ENCODE peak calls at places on chromosomes 2 and 18, in ten cellular contexts. One of them, this sample, is unnamed.
A peak's percentile ranks its signal among the peaks of the same experiment; 100 is the strongest.

GRCh38 chr2:220270506-220271070 is 643.2 kb downstream of the SLC4A3 start:
- DNase-seq in cardiac fibroblast: no peak
- DNase-seq in mammary epithelial cell: peak; percentile 49
- DNase-seq in stimulated activated naive B cell treated with anti-CD40 and anti-IgM and Interleukin-4, amounts not matched to agents 10 μg/mL and 1 μg/mL and 100 μg/mL, for 72 hours: no peak
- DNase-seq in ACHN: peak; percentile 22
- DNase-seq in stomach: no peak
- DNase-seq in stimulated activated naive CD8-positive, alpha-beta T cell treated with anti-CD3 and anti-CD28 coated beads, Interleukin-15, amount 100 ng/mL, for 72 hours: no peak
- DNase-seq in GM13976: no peak
- DNase-seq in M059J: no peak
- DNase-seq in GM12865: no peak
- DNase-seq in this sample: no peak

GRCh38 chr2:76197842-76198448 is 487.2 kb upstream of the GCFC2 start:
- DNase-seq in cardiac fibroblast: peak; percentile 76
- DNase-seq in mammary epithelial cell: peak; percentile 42
- DNase-seq in stimulated activated naive B cell treated with anti-CD40 and anti-IgM and Interleukin-4, amounts not matched to agents 10 μg/mL and 1 μg/mL and 100 μg/mL, for 72 hours: no peak
- DNase-seq in ACHN: peak; percentile 66
- DNase-seq in stomach: peak; percentile 64
- DNase-seq in stimulated activated naive CD8-positive, alpha-beta T cell treated with anti-CD3 and anti-CD28 coated beads, Interleukin-15, amount 100 ng/mL, for 72 hours: peak; percentile 21
- DNase-seq in GM13976: peak; percentile 8
- DNase-seq in M059J: peak; percentile 33
- DNase-seq in GM12865: peak; percentile 85
- DNase-seq in this sample: no peak

GRCh38 chr2:11315074-11315705 is 29.2 kb downstream of the ROCK2 start:
- DNase-seq in cardiac fibroblast: no peak
- DNase-seq in mammary epithelial cell: no peak
- DNase-seq in stimulated activated naive B cell treated with anti-CD40 and anti-IgM and Interleukin-4, amounts not matched to agents 10 μg/mL and 1 μg/mL and 100 μg/mL, for 72 hours: no peak
- DNase-seq in ACHN: no peak
- DNase-seq in stomach: no peak
- DNase-seq in stimulated activated naive CD8-positive, alpha-beta T cell treated with anti-CD3 and anti-CD28 coated beads, Interleukin-15, amount 100 ng/mL, for 72 hours: no peak
- DNase-seq in GM13976: no peak
- DNase-seq in M059J: no peak
- DNase-seq in GM12865: no peak
- DNase-seq in this sample: no peak

GRCh38 chr2:230225486-230225885 is at the start of gene SP140:
- DNase-seq in cardiac fibroblast: no peak
- DNase-seq in mammary epithelial cell: no peak
- DNase-seq in stimulated activated naive B cell treated with anti-CD40 and anti-IgM and Interleukin-4, amounts not matched to agents 10 μg/mL and 1 μg/mL and 100 μg/mL, for 72 hours: peak; percentile 89
- DNase-seq in ACHN: no peak
- DNase-seq in stomach: peak; percentile 48
- DNase-seq in stimulated activated naive CD8-positive, alpha-beta T cell treated with anti-CD3 and anti-CD28 coated beads, Interleukin-15, amount 100 ng/mL, for 72 hours: peak; percentile 39
- DNase-seq in GM13976: peak; percentile 59
- DNase-seq in M059J: no peak
- DNase-seq in GM12865: peak; percentile 92
- DNase-seq in this sample: peak; percentile 73

GRCh38 chr2:111037136-111037535 is 83.6 kb upstream of the BCL2L11 start:
- DNase-seq in cardiac fibroblast: no peak
- DNase-seq in mammary epithelial cell: peak; percentile 12
- DNase-seq in stimulated activated naive B cell treated with anti-CD40 and anti-IgM and Interleukin-4, amounts not matched to agents 10 μg/mL and 1 μg/mL and 100 μg/mL, for 72 hours: peak; percentile 37
- DNase-seq in ACHN: no peak
- DNase-seq in stomach: no peak
- DNase-seq in stimulated activated naive CD8-positive, alpha-beta T cell treated with anti-CD3 and anti-CD28 coated beads, Interleukin-15, amount 100 ng/mL, for 72 hours: no peak
- DNase-seq in GM13976: no peak
- DNase-seq in M059J: peak; percentile 46
- DNase-seq in GM12865: peak; percentile 43
- DNase-seq in this sample: no peak

GRCh38 chr2:152369176-152369860 is 34.3 kb downstream of the FMNL2 start:
- DNase-seq in cardiac fibroblast: peak; percentile 87
- DNase-seq in mammary epithelial cell: peak; percentile 59
- DNase-seq in stimulated activated naive B cell treated with anti-CD40 and anti-IgM and Interleukin-4, amounts not matched to agents 10 μg/mL and 1 μg/mL and 100 μg/mL, for 72 hours: no peak
- DNase-seq in ACHN: peak; percentile 45
- DNase-seq in stomach: no peak
- DNase-seq in stimulated activated naive CD8-positive, alpha-beta T cell treated with anti-CD3 and anti-CD28 coated beads, Interleukin-15, amount 100 ng/mL, for 72 hours: no peak
- DNase-seq in GM13976: no peak
- DNase-seq in M059J: peak; percentile 77
- DNase-seq in GM12865: no peak
- DNase-seq in this sample: no peak

GRCh38 chr2:9002637-9003365 is 683 bp downstream of the MBOAT2 start:
- DNase-seq in cardiac fibroblast: peak; percentile 14
- DNase-seq in mammary epithelial cell: peak; percentile 39
- DNase-seq in stimulated activated naive B cell treated with anti-CD40 and anti-IgM and Interleukin-4, amounts not matched to agents 10 μg/mL and 1 μg/mL and 100 μg/mL, for 72 hours: no peak
- DNase-seq in ACHN: peak; percentile 27
- DNase-seq in stomach: no peak
- DNase-seq in stimulated activated naive CD8-positive, alpha-beta T cell treated with anti-CD3 and anti-CD28 coated beads, Interleukin-15, amount 100 ng/mL, for 72 hours: peak; percentile 12
- DNase-seq in GM13976: peak; percentile 32
- DNase-seq in M059J: peak; percentile 49
- DNase-seq in GM12865: no peak
- DNase-seq in this sample: no peak

GRCh38 chr2:66582975-66583842 is 148.3 kb downstream of the MEIS1 start:
- DNase-seq in cardiac fibroblast: no peak
- DNase-seq in mammary epithelial cell: no peak
- DNase-seq in stimulated activated naive B cell treated with anti-CD40 and anti-IgM and Interleukin-4, amounts not matched to agents 10 μg/mL and 1 μg/mL and 100 μg/mL, for 72 hours: no peak
- DNase-seq in ACHN: no peak
- DNase-seq in stomach: no peak
- DNase-seq in stimulated activated naive CD8-positive, alpha-beta T cell treated with anti-CD3 and anti-CD28 coated beads, Interleukin-15, amount 100 ng/mL, for 72 hours: no peak
- DNase-seq in GM13976: no peak
- DNase-seq in M059J: no peak
- DNase-seq in GM12865: no peak
- DNase-seq in this sample: no peak

GRCh38 chr2:88172882-88173281 is 2.7 kb downstream of the THNSL2 start:
- DNase-seq in cardiac fibroblast: no peak
- DNase-seq in mammary epithelial cell: no peak
- DNase-seq in stimulated activated naive B cell treated with anti-CD40 and anti-IgM and Interleukin-4, amounts not matched to agents 10 μg/mL and 1 μg/mL and 100 μg/mL, for 72 hours: no peak
- DNase-seq in ACHN: no peak
- DNase-seq in stomach: no peak
- DNase-seq in stimulated activated naive CD8-positive, alpha-beta T cell treated with anti-CD3 and anti-CD28 coated beads, Interleukin-15, amount 100 ng/mL, for 72 hours: no peak
- DNase-seq in GM13976: no peak
- DNase-seq in M059J: no peak
- DNase-seq in GM12865: no peak
- DNase-seq in this sample: no peak

GRCh38 chr2:5020451-5020850 is 671.7 kb upstream of the SOX11 start:
- DNase-seq in cardiac fibroblast: no peak
- DNase-seq in mammary epithelial cell: no peak
- DNase-seq in stimulated activated naive B cell treated with anti-CD40 and anti-IgM and Interleukin-4, amounts not matched to agents 10 μg/mL and 1 μg/mL and 100 μg/mL, for 72 hours: no peak
- DNase-seq in ACHN: no peak
- DNase-seq in stomach: no peak
- DNase-seq in stimulated activated naive CD8-positive, alpha-beta T cell treated with anti-CD3 and anti-CD28 coated beads, Interleukin-15, amount 100 ng/mL, for 72 hours: no peak
- DNase-seq in GM13976: no peak
- DNase-seq in M059J: no peak
- DNase-seq in GM12865: no peak
- DNase-seq in this sample: no peak

GRCh38 chr2:146989726-146990125 is 855.1 kb upstream of the ACVR2A start:
- DNase-seq in cardiac fibroblast: no peak
- DNase-seq in mammary epithelial cell: no peak
- DNase-seq in stimulated activated naive B cell treated with anti-CD40 and anti-IgM and Interleukin-4, amounts not matched to agents 10 μg/mL and 1 μg/mL and 100 μg/mL, for 72 hours: no peak
- DNase-seq in ACHN: no peak
- DNase-seq in stomach: no peak
- DNase-seq in stimulated activated naive CD8-positive, alpha-beta T cell treated with anti-CD3 and anti-CD28 coated beads, Interleukin-15, amount 100 ng/mL, for 72 hours: no peak
- DNase-seq in GM13976: no peak
- DNase-seq in M059J: no peak
- DNase-seq in GM12865: no peak
- DNase-seq in this sample: no peak

GRCh38 chr2:51829477-51829876 is 797.5 kb upstream of the NRXN1 start:
- DNase-seq in cardiac fibroblast: no peak
- DNase-seq in mammary epithelial cell: no peak
- DNase-seq in stimulated activated naive B cell treated with anti-CD40 and anti-IgM and Interleukin-4, amounts not matched to agents 10 μg/mL and 1 μg/mL and 100 μg/mL, for 72 hours: no peak
- DNase-seq in ACHN: no peak
- DNase-seq in stomach: no peak
- DNase-seq in stimulated activated naive CD8-positive, alpha-beta T cell treated with anti-CD3 and anti-CD28 coated beads, Interleukin-15, amount 100 ng/mL, for 72 hours: no peak
- DNase-seq in GM13976: no peak
- DNase-seq in M059J: no peak
- DNase-seq in GM12865: no peak
- DNase-seq in this sample: no peak

GRCh38 chr18:45287531-45287930 is 327.7 kb upstream of the SLC14A2 start:
- DNase-seq in cardiac fibroblast: no peak
- DNase-seq in mammary epithelial cell: no peak
- DNase-seq in stimulated activated naive B cell treated with anti-CD40 and anti-IgM and Interleukin-4, amounts not matched to agents 10 μg/mL and 1 μg/mL and 100 μg/mL, for 72 hours: no peak
- DNase-seq in ACHN: no peak
- DNase-seq in stomach: peak; percentile 63
- DNase-seq in stimulated activated naive CD8-positive, alpha-beta T cell treated with anti-CD3 and anti-CD28 coated beads, Interleukin-15, amount 100 ng/mL, for 72 hours: no peak
- DNase-seq in GM13976: no peak
- DNase-seq in M059J: no peak
- DNase-seq in GM12865: no peak
- DNase-seq in this sample: no peak

GRCh38 chr2:121049141-121049540 is 235.9 kb downstream of the TFCP2L1 start:
- DNase-seq in cardiac fibroblast: no peak
- DNase-seq in mammary epithelial cell: no peak
- DNase-seq in stimulated activated naive B cell treated with anti-CD40 and anti-IgM and Interleukin-4, amounts not matched to agents 10 μg/mL and 1 μg/mL and 100 μg/mL, for 72 hours: no peak
- DNase-seq in ACHN: no peak
- DNase-seq in stomach: no peak
- DNase-seq in stimulated activated naive CD8-positive, alpha-beta T cell treated with anti-CD3 and anti-CD28 coated beads, Interleukin-15, amount 100 ng/mL, for 72 hours: no peak
- DNase-seq in GM13976: no peak
- DNase-seq in M059J: no peak
- DNase-seq in GM12865: no peak
- DNase-seq in this sample: no peak

GRCh38 chr18:50793641-50794565 is 25.9 kb downstream of the MRO start:
- DNase-seq in cardiac fibroblast: no peak
- DNase-seq in mammary epithelial cell: no peak
- DNase-seq in stimulated activated naive B cell treated with anti-CD40 and anti-IgM and Interleukin-4, amounts not matched to agents 10 μg/mL and 1 μg/mL and 100 μg/mL, for 72 hours: no peak
- DNase-seq in ACHN: no peak
- DNase-seq in stomach: no peak
- DNase-seq in stimulated activated naive CD8-positive, alpha-beta T cell treated with anti-CD3 and anti-CD28 coated beads, Interleukin-15, amount 100 ng/mL, for 72 hours: no peak
- DNase-seq in GM13976: no peak
- DNase-seq in M059J: no peak
- DNase-seq in GM12865: no peak
- DNase-seq in this sample: no peak

GRCh38 chr2:180742809-180743208 is 237.6 kb upstream of the UBE2E3 start:
- DNase-seq in cardiac fibroblast: no peak
- DNase-seq in mammary epithelial cell: peak; percentile 70
- DNase-seq in stimulated activated naive B cell treated with anti-CD40 and anti-IgM and Interleukin-4, amounts not matched to agents 10 μg/mL and 1 μg/mL and 100 μg/mL, for 72 hours: no peak
- DNase-seq in ACHN: no peak
- DNase-seq in stomach: no peak
- DNase-seq in stimulated activated naive CD8-positive, alpha-beta T cell treated with anti-CD3 and anti-CD28 coated beads, Interleukin-15, amount 100 ng/mL, for 72 hours: no peak
- DNase-seq in GM13976: no peak
- DNase-seq in M059J: peak; percentile 90
- DNase-seq in GM12865: no peak
- DNase-seq in this sample: no peak

GRCh38 chr18:45733535-45733934 is 9.6 kb downstream of the SLC14A1 start:
- DNase-seq in cardiac fibroblast: no peak
- DNase-seq in mammary epithelial cell: no peak
- DNase-seq in stimulated activated naive B cell treated with anti-CD40 and anti-IgM and Interleukin-4, amounts not matched to agents 10 μg/mL and 1 μg/mL and 100 μg/mL, for 72 hours: no peak
- DNase-seq in ACHN: peak; percentile 6
- DNase-seq in stomach: no peak
- DNase-seq in stimulated activated naive CD8-positive, alpha-beta T cell treated with anti-CD3 and anti-CD28 coated beads, Interleukin-15, amount 100 ng/mL, for 72 hours: no peak
- DNase-seq in GM13976: no peak
- DNase-seq in M059J: no peak
- DNase-seq in GM12865: no peak
- DNase-seq in this sample: no peak

GRCh38 chr2:128978155-128978707 is 659.6 kb upstream of the HS6ST1 start:
- DNase-seq in cardiac fibroblast: no peak
- DNase-seq in mammary epithelial cell: peak; percentile 58
- DNase-seq in stimulated activated naive B cell treated with anti-CD40 and anti-IgM and Interleukin-4, amounts not matched to agents 10 μg/mL and 1 μg/mL and 100 μg/mL, for 72 hours: no peak
- DNase-seq in ACHN: no peak
- DNase-seq in stomach: no peak
- DNase-seq in stimulated activated naive CD8-positive, alpha-beta T cell treated with anti-CD3 and anti-CD28 coated beads, Interleukin-15, amount 100 ng/mL, for 72 hours: no peak
- DNase-seq in GM13976: no peak
- DNase-seq in M059J: no peak
- DNase-seq in GM12865: no peak
- DNase-seq in this sample: no peak

GRCh38 chr2:46563110-46563731 is 83.9 kb downstream of the TMEM247 start:
- DNase-seq in cardiac fibroblast: no peak
- DNase-seq in mammary epithelial cell: no peak
- DNase-seq in stimulated activated naive B cell treated with anti-CD40 and anti-IgM and Interleukin-4, amounts not matched to agents 10 μg/mL and 1 μg/mL and 100 μg/mL, for 72 hours: no peak
- DNase-seq in ACHN: no peak
- DNase-seq in stomach: no peak
- DNase-seq in stimulated activated naive CD8-positive, alpha-beta T cell treated with anti-CD3 and anti-CD28 coated beads, Interleukin-15, amount 100 ng/mL, for 72 hours: no peak
- DNase-seq in GM13976: no peak
- DNase-seq in M059J: no peak
- DNase-seq in GM12865: no peak
- DNase-seq in this sample: no peak

GRCh38 chr2:68157002-68157401 is 686 bp upstream of the PNO1 start:
- DNase-seq in cardiac fibroblast: no peak
- DNase-seq in mammary epithelial cell: no peak
- DNase-seq in stimulated activated naive B cell treated with anti-CD40 and anti-IgM and Interleukin-4, amounts not matched to agents 10 μg/mL and 1 μg/mL and 100 μg/mL, for 72 hours: no peak
- DNase-seq in ACHN: peak; percentile 50
- DNase-seq in stomach: peak; percentile 26
- DNase-seq in stimulated activated naive CD8-positive, alpha-beta T cell treated with anti-CD3 and anti-CD28 coated beads, Interleukin-15, amount 100 ng/mL, for 72 hours: no peak
- DNase-seq in GM13976: no peak
- DNase-seq in M059J: peak; percentile 39
- DNase-seq in GM12865: no peak
- DNase-seq in this sample: no peak

GRCh38 chr2:70367722-70368323 is 66.0 kb upstream of the FAM136A start:
- DNase-seq in cardiac fibroblast: peak; percentile 49
- DNase-seq in mammary epithelial cell: peak; percentile 50
- DNase-seq in stimulated activated naive B cell treated with anti-CD40 and anti-IgM and Interleukin-4, amounts not matched to agents 10 μg/mL and 1 μg/mL and 100 μg/mL, for 72 hours: no peak
- DNase-seq in ACHN: no peak
- DNase-seq in stomach: no peak
- DNase-seq in stimulated activated naive CD8-positive, alpha-beta T cell treated with anti-CD3 and anti-CD28 coated beads, Interleukin-15, amount 100 ng/mL, for 72 hours: no peak
- DNase-seq in GM13976: no peak
- DNase-seq in M059J: peak; percentile 49
- DNase-seq in GM12865: no peak
- DNase-seq in this sample: no peak

GRCh38 chr2:108547606-108548005 is 13.3 kb downstream of the LIMS1 start:
- DNase-seq in cardiac fibroblast: no peak
- DNase-seq in mammary epithelial cell: no peak
- DNase-seq in stimulated activated naive B cell treated with anti-CD40 and anti-IgM and Interleukin-4, amounts not matched to agents 10 μg/mL and 1 μg/mL and 100 μg/mL, for 72 hours: no peak
- DNase-seq in ACHN: no peak
- DNase-seq in stomach: no peak
- DNase-seq in stimulated activated naive CD8-positive, alpha-beta T cell treated with anti-CD3 and anti-CD28 coated beads, Interleukin-15, amount 100 ng/mL, for 72 hours: no peak
- DNase-seq in GM13976: no peak
- DNase-seq in M059J: no peak
- DNase-seq in GM12865: no peak
- DNase-seq in this sample: no peak

GRCh38 chr2:13201924-13202323 is 485.2 kb downstream of the TRIB2 start:
- DNase-seq in cardiac fibroblast: no peak
- DNase-seq in mammary epithelial cell: peak; percentile 1
- DNase-seq in stimulated activated naive B cell treated with anti-CD40 and anti-IgM and Interleukin-4, amounts not matched to agents 10 μg/mL and 1 μg/mL and 100 μg/mL, for 72 hours: no peak
- DNase-seq in ACHN: peak; percentile 9
- DNase-seq in stomach: no peak
- DNase-seq in stimulated activated naive CD8-positive, alpha-beta T cell treated with anti-CD3 and anti-CD28 coated beads, Interleukin-15, amount 100 ng/mL, for 72 hours: no peak
- DNase-seq in GM13976: no peak
- DNase-seq in M059J: peak; percentile 0
- DNase-seq in GM12865: no peak
- DNase-seq in this sample: no peak

GRCh38 chr2:97748397-97748796 is 35.0 kb downstream of the ZAP70 start:
- DNase-seq in cardiac fibroblast: peak; percentile 26
- DNase-seq in mammary epithelial cell: no peak
- DNase-seq in stimulated activated naive B cell treated with anti-CD40 and anti-IgM and Interleukin-4, amounts not matched to agents 10 μg/mL and 1 μg/mL and 100 μg/mL, for 72 hours: peak; percentile 42
- DNase-seq in ACHN: peak; percentile 49
- DNase-seq in stomach: no peak
- DNase-seq in stimulated activated naive CD8-positive, alpha-beta T cell treated with anti-CD3 and anti-CD28 coated beads, Interleukin-15, amount 100 ng/mL, for 72 hours: peak; percentile 66
- DNase-seq in GM13976: peak; percentile 75
- DNase-seq in M059J: no peak
- DNase-seq in GM12865: peak; percentile 71
- DNase-seq in this sample: peak; percentile 51

GRCh38 chr2:11505652-11506610 is 27.9 kb upstream of the GREB1 start:
- DNase-seq in cardiac fibroblast: no peak
- DNase-seq in mammary epithelial cell: peak; percentile 72
- DNase-seq in stimulated activated naive B cell treated with anti-CD40 and anti-IgM and Interleukin-4, amounts not matched to agents 10 μg/mL and 1 μg/mL and 100 μg/mL, for 72 hours: no peak
- DNase-seq in ACHN: no peak
- DNase-seq in stomach: peak; percentile 34
- DNase-seq in stimulated activated naive CD8-positive, alpha-beta T cell treated with anti-CD3 and anti-CD28 coated beads, Interleukin-15, amount 100 ng/mL, for 72 hours: no peak
- DNase-seq in GM13976: no peak
- DNase-seq in M059J: peak; percentile 77
- DNase-seq in GM12865: peak; percentile 87
- DNase-seq in this sample: no peak

GRCh38 chr2:215002500-215002899 is 135.9 kb downstream of the ABCA12 start:
- DNase-seq in cardiac fibroblast: peak; percentile 66
- DNase-seq in mammary epithelial cell: no peak
- DNase-seq in stimulated activated naive B cell treated with anti-CD40 and anti-IgM and Interleukin-4, amounts not matched to agents 10 μg/mL and 1 μg/mL and 100 μg/mL, for 72 hours: no peak
- DNase-seq in ACHN: peak; percentile 46
- DNase-seq in stomach: no peak
- DNase-seq in stimulated activated naive CD8-positive, alpha-beta T cell treated with anti-CD3 and anti-CD28 coated beads, Interleukin-15, amount 100 ng/mL, for 72 hours: no peak
- DNase-seq in GM13976: peak; percentile 30
- DNase-seq in M059J: peak; percentile 54
- DNase-seq in GM12865: peak; percentile 63
- DNase-seq in this sample: no peak

This sample was measured in effector memory CD4-positive, alpha-beta T cell.